ENCODE peak calls at places on chromosomes 12 and 14, in seven cellular contexts. I, B, X, C, A, V and N are unnamed samples.

GRCh38 chr12:8077207-8077606 is 4.9 kb upstream of the NECAP1 start:
- DNase-seq in X (peak), B (no peak), V (no peak), A (no peak), I (no peak), C (no peak), N (no peak)

GRCh38 chr12:2208837-2209236 is 156.1 kb downstream of the CACNA1C start:
- DNase-seq in C (no peak), X (no peak), B (no peak), A (no peak), V (no peak), I (no peak), N (no peak)

GRCh38 chr12:52526511-52526951 is 6.3 kb upstream of the KRT5 start:
- DNase-seq in X (no peak), V (no peak), A (no peak), C (no peak), I (no peak), B (no peak), N (peak)

GRCh38 chr12:113591480-113591971 is 119.9 kb upstream of the LHX5 start:
- DNase-seq in C (no peak), I (no peak), V (no peak), B (peak), A (no peak), X (no peak), N (no peak)

GRCh38 chr12:109719123-109720022 is 5.7 kb downstream of the FAM222A start:
- DNase-seq in B (no peak), I (no peak), X (peak), V (no peak), A (peak), C (no peak), N (no peak)

GRCh38 chr12:95191060-95191696 is 26.1 kb downstream of the FGD6 start:
- DNase-seq in C (no peak), I (no peak), V (no peak), A (no peak), B (no peak), X (no peak), N (no peak)

GRCh38 chr12:132003846-132004245 is 54.1 kb downstream of the EP400 start:
- DNase-seq in I (no peak), A (no peak), C (no peak), B (no peak), V (no peak), X (peak), N (no peak)

GRCh38 chr12:105706973-105707334 is 376.5 kb downstream of the C12orf75 start:
- DNase-seq in V (no peak), X (no peak), B (no peak), C (no peak), A (no peak), I (no peak), N (no peak)

GRCh38 chr12:51386361-51386760 is 4.8 kb downstream of the GALNT6 start:
- DNase-seq in B (no peak), A (no peak), C (no peak), X (no peak), V (no peak), I (no peak), N (no peak)

GRCh38 chr12:104358353-104359003 is 54.9 kb downstream of the EID3 start:
- DNase-seq in V (peak), I (peak), B (no peak), X (peak), C (peak), A (peak), N (peak)

GRCh38 chr14:98906123-98906995 is 365.6 kb downstream of the BCL11B start:
- DNase-seq in I (peak), B (peak), X (no peak), A (peak), V (no peak), C (no peak), N (peak)

GRCh38 chr14:89303452-89304435 is 113.3 kb downstream of the FOXN3 start:
- DNase-seq in X (peak), V (peak), A (peak), C (peak), B (no peak), I (peak), N (peak)

GRCh38 chr12:28951941-28952340 is 197.1 kb upstream of the FAR2 start:
- DNase-seq in B (no peak), V (no peak), A (no peak), I (no peak), C (no peak), X (no peak), N (no peak)

GRCh38 chr12:112854344-112854743 is 52.4 kb upstream of the OAS1 start:
- DNase-seq in X (no peak), C (no peak), I (no peak), V (no peak), A (no peak), B (no peak), N (no peak)

GRCh38 chr12:62933220-62933870 is 1.6 kb downstream of the PPM1H start:
- DNase-seq in B (peak), X (no peak), V (peak), A (no peak), I (peak), C (peak), N (no peak)

GRCh38 chr12:288687-289086 is 26.1 kb upstream of the SLC6A13 start:
- DNase-seq in I (no peak), C (no peak), B (peak), X (peak), A (peak), V (peak), N (no peak)

GRCh38 chr12:30866256-30866655 is 60.3 kb upstream of the TSPAN11 start:
- DNase-seq in B (no peak), I (no peak), V (no peak), X (no peak), A (no peak), C (no peak), N (no peak)

GRCh38 chr12:124524231-124524925 is 43.0 kb downstream of the NCOR2 start:
- DNase-seq in X (peak), I (no peak), A (no peak), B (peak), C (peak), V (no peak), N (no peak)

GRCh38 chr14:25046301-25046943 is 3.5 kb downstream of the STXBP6 start:
- DNase-seq in A (no peak), V (no peak), B (no peak), I (no peak), X (peak), C (no peak), N (no peak)

GRCh38 chr14:105576525-105577088 is 50.2 kb downstream of the TMEM121 start:
- DNase-seq in X (no peak), V (no peak), A (no peak), B (no peak), C (no peak), I (no peak), N (no peak)

GRCh38 chr12:85955127-85955526 is 81.0 kb downstream of the NTS start:
- DNase-seq in C (no peak), B (no peak), X (no peak), I (no peak), A (no peak), V (no peak), N (no peak)

GRCh38 chr14:44606576-44606975 is 99.5 kb upstream of the FSCB start:
- DNase-seq in V (no peak), B (no peak), A (no peak), X (no peak), I (no peak), C (no peak), N (no peak)

GRCh38 chr12:121084229-121084628 is 45.2 kb upstream of the OASL start:
- DNase-seq in X (no peak), C (no peak), A (no peak), V (no peak), B (no peak), I (no peak), N (no peak)

GRCh38 chr12:91529829-91530228 is 347.2 kb upstream of the DCN start:
- DNase-seq in C (no peak), A (no peak), V (no peak), B (peak), I (no peak), X (no peak), N (no peak)

GRCh38 chr12:91538418-91538817 is 355.8 kb upstream of the DCN start:
- DNase-seq in I (no peak), B (no peak), C (no peak), V (no peak), X (no peak), A (no peak), N (no peak)

GRCh38 chr12:91533366-91533765 is 350.7 kb upstream of the DCN start:
- DNase-seq in V (no peak), X (no peak), C (no peak), B (no peak), I (no peak), A (no peak), N (no peak)
- TF ChIP-seq POLR2A in V (no peak), X (no peak), C (no peak), B (no peak), I (no peak), A (no peak), N (no peak)

GRCh38 chr12:42103155-42103554 is 41.5 kb downstream of the GXYLT1 start:
- DNase-seq in B (no peak), I (no peak), A (no peak), V (no peak), X (no peak), C (no peak), N (no peak)

GRCh38 chr12:42099433-42099832 is 45.2 kb downstream of the GXYLT1 start:
- DNase-seq in I (no peak), C (no peak), A (no peak), V (no peak), X (no peak), B (no peak), N (no peak)

GRCh38 chr12:42102720-42103119 is 42.0 kb downstream of the GXYLT1 start:
- DNase-seq in C (no peak), X (no peak), A (no peak), I (no peak), B (no peak), V (no peak), N (no peak)

GRCh38 chr12:42094277-42094676 is 50.4 kb downstream of the GXYLT1 start:
- DNase-seq in C (no peak), B (no peak), I (no peak), V (no peak), A (peak), X (peak), N (no peak)

DNA sequence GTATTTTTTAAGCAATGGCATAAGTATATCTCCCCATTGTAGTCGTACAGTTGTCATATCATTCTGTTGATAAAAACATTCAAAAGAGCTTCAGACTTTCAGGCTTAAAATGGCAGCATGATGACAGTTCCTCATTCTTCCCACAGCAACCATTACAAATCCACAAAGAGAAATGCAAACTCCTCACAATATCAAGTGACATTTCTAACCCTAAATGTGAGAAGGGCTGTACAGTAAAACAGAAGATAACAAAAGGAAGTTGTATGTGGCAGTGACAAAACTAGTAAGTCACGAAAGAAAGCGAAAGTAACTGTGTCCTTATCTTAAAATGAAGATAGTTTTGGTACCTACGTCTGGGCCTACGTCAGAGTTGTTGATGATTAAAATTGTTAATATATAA is 46.7 kb downstream of the GXYLT1 start:
- DNase-seq in C (no peak), A (no peak), V (no peak), X (no peak), B (no peak), I (no peak), N (no peak)
- H3K4me3 ChIP-seq in C (peak), A (no peak), V (peak), X (no peak), B (no peak), I (no peak), N (no peak)

DNA sequence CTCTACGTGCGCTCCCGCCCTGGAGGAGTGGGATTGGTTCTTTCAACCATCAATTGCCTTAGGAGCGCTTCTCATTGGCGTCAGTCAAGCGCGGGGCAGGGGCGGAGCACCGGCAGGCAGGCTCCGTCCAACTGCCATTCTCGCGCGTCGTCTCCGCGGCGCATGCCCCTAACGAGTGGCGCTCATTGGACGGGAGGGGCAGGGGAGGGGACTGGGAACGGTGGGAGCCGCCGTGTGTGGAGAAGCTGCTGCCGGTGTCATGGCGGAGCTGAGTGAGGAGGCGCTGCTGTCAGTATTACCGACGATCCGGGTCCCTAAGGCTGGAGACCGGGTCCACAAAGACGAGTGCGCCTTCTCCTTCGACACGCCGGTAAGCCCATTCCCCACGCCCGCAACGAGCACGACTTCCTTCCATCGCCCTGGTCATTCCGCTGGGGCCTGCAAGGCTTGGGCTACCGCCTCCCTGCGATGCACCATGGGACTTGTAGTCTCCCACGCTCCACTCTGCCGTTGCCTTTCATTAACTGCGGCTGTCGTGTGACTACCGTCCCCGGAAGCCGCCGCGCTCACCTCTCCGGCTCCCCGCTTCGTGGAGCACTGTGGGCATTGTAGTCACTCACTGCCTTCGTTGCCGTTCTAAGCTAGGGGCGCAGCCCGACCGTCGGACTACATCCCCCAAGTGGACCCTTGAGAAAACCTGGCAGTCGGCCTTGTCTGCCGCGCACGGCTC is at the start of gene USP5:
- DNase-seq in A (peak), I (peak), X (peak), V (peak), C (peak), B (peak), N (peak)
- TF ChIP-seq POLR2A in A (peak), I (no peak), X (no peak), V (no peak), C (no peak), B (peak), N (no peak)

DNA sequence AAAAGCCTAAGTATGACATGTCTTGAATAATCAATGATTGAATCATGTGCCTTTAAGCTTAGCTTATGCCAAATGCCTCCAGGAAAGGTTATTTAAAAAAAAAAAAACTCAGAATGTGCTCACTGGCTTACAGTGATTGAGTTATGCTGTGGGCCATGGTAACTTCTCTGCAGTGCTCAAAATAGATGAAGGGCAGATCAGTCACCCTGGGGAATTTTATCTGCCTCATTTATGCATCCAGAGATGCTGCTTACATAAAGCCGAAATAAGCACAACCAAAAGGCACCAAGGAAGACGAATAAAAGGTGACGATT is 118.7 kb upstream of the MDM1 start:
- DNase-seq in I (no peak), V (no peak), X (no peak), C (no peak), B (no peak), A (no peak), N (no peak)
- H3K4me3 ChIP-seq in I (no peak), V (no peak), X (no peak), C (no peak), B (no peak), A (no peak), N (no peak)

GRCh38 chr14:68283378-68284123 is 464.0 kb downstream of the RAD51B start:
- DNase-seq in V (no peak), X (no peak), A (peak), C (peak), B (no peak), I (peak), N (no peak)
- TF ChIP-seq POLR2A in V (no peak), X (no peak), A (no peak), C (no peak), B (no peak), I (no peak), N (no peak)

DNA sequence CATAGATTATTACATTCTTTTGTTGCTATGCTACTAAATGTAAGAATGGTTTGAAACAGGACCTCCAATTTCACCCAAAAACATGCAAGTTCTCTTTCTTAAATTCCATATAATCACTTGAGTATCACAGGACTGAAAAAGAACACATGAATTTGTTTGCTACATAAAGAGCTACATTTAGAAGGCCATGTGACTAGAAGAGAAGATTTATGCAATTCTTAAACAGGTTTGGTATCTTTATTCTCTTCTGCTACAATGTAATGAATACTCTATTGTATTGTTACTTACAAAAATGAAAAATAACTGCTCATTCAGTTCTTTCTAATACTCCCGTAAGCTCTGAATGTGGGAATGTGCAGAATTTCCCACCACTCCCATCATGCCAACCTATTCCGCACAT is 9.3 kb downstream of the EPS8 start:
- DNase-seq in A (no peak), I (no peak), C (no peak), V (no peak), B (no peak), X (no peak), N (no peak)
- H3K4me3 ChIP-seq in A (no peak), I (no peak), C (no peak), V (no peak), B (no peak), X (no peak), N (no peak)

GRCh38 chr14:93788557-93789365 is 476 bp upstream of the PRIMA1 start:
- DNase-seq in C (no peak), X (no peak), A (no peak), V (peak), I (peak), B (peak), N (no peak)
- TF ChIP-seq POLR2A in C (no peak), X (no peak), A (no peak), V (no peak), I (no peak), B (peak), N (no peak)

DNA sequence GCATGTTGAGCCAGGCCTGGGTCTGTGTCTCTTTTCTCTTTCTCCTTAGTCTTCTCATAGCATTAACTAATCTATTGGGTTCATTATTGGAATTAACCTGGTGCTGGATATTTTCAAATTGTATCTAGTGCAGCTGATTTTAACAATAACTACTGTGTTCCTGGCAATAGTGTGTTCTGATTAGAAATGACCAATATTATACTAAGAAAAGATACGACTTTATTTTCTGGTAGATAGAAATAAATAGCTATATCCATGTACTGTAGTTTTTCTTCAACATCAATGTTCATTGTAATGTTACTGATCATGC is 3.0 kb downstream of the FOS start:
- DNase-seq in B (no peak), I (no peak), A (no peak), C (no peak), X (no peak), V (no peak), N (no peak)
- H3K4me3 ChIP-seq in B (no peak), I (no peak), A (no peak), C (peak), X (no peak), V (peak), N (peak)

GRCh38 chr12:57746025-57746424 is 1.2 kb downstream of the TSPAN31 start:
- DNase-seq in A (no peak), V (no peak), C (no peak), X (no peak), I (no peak), B (no peak), N (no peak)
- TF ChIP-seq POLR2A in A (no peak), V (no peak), C (no peak), X (no peak), I (no peak), B (no peak), N (no peak)

GRCh38 chr14:95770777-95771176 is 56.9 kb upstream of the TCL1A start:
- DNase-seq in I (no peak), C (no peak), A (no peak), X (no peak), B (no peak), V (no peak), N (no peak)

GRCh38 chr14:95765016-95765415 is 51.1 kb upstream of the TCL1A start:
- DNase-seq in X (no peak), C (no peak), A (no peak), B (no peak), I (no peak), V (no peak), N (no peak)

GRCh38 chr14:95774265-95775160 is 60.6 kb upstream of the TCL1A start:
- DNase-seq in X (peak), C (peak), V (peak), A (peak), I (peak), B (peak), N (peak)

DNA sequence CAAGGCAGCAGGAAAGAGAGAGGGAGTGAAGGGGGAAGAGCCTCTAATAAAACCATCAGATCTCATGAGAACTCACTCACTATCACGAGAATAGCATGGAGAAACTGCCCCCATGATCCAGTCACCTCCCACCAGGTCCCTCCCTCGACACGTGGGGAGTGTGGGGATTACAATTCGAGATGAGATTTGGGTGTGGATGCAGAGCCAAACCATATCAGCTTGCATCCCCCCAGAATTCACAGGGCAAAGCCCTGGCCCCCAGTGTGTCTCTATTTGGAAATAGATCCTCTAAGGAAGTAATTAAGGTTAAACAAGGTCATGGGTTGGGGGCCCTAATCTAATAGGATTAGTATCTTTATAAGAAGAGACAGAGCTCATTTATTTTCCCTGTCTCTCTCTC is 56.1 kb upstream of the TCL1A start:
- DNase-seq in A (no peak), B (no peak), C (no peak), I (no peak), X (no peak), V (no peak), N (no peak)
- H3K4me3 ChIP-seq in A (no peak), B (no peak), C (no peak), I (no peak), X (no peak), V (no peak), N (no peak)